ENCODE peak calls at places on chromosomes 1 and 21, in nine cellular contexts. V, Y, J, M, Q, P, C, H and O are unnamed samples.

GRCh38 chr1:18486195-18486594 is 5.5 kb downstream of the KLHDC7A start:
- DNase-seq in M (no peak), J (no peak), H (no peak), Q (no peak), C (no peak), Y (no peak), P (no peak), V (no peak), O (no peak)

GRCh38 chr1:60825593-60825992 is 256.8 kb upstream of the NFIA start:
- DNase-seq in Y (no peak), H (no peak), V (no peak), Q (peak), P (no peak), C (no peak), J (no peak), M (no peak), O (no peak)

GRCh38 chr1:54220004-54220811 is 20.2 kb downstream of the MRPL37 start:
- DNase-seq in H (peak), C (no peak), P (peak), J (no peak), M (peak), V (peak), Y (peak), Q (peak), O (peak)

GRCh38 chr1:154590756-154591155 is 17.2 kb downstream of the ADAR start:
- DNase-seq in J (no peak), V (no peak), P (no peak), Y (no peak), C (no peak), Q (no peak), H (no peak), M (no peak), O (no peak)

GRCh38 chr1:42737257-42737656 is 2.8 kb downstream of the CLDN19 start:
- DNase-seq in M (no peak), H (no peak), C (peak), Y (no peak), P (no peak), J (no peak), V (peak), Q (no peak), O (no peak)

GRCh38 chr21:28337319-28337718 is 655.4 kb downstream of the LTN1 start:
- DNase-seq in P (no peak), J (peak), H (peak), M (peak), C (no peak), V (peak), Q (no peak), Y (no peak), O (peak)

GRCh38 chr1:207240325-207241095 is 81.0 kb upstream of the CD55 start:
- DNase-seq in Q (no peak), M (no peak), J (no peak), C (no peak), V (peak), H (peak), P (no peak), Y (no peak), O (peak)

GRCh38 chr1:87236585-87236984 is 92.1 kb upstream of the LMO4 start:
- DNase-seq in Y (no peak), M (no peak), P (no peak), H (no peak), Q (no peak), C (no peak), J (no peak), V (peak), O (no peak)

GRCh38 chr21:41112740-41113692 is 54.9 kb upstream of the BACE2 start:
- DNase-seq in Y (peak), P (no peak), Q (no peak), J (peak), C (no peak), H (peak), V (peak), M (peak), O (peak)

GRCh38 chr1:220818421-220819173 is 31.9 kb downstream of the MTARC1 start:
- DNase-seq in H (peak), M (peak), Y (no peak), V (no peak), Q (no peak), C (no peak), P (no peak), J (peak), O (peak)

GRCh38 chr1:116667577-116668105 is at the start of gene IGSF3:
- DNase-seq in J (no peak), V (peak), Y (peak), Q (peak), H (no peak), C (no peak), P (no peak), M (no peak), O (no peak)

GRCh38 chr1:207888647-207889046 is 22.3 kb downstream of the CD34 start:
- DNase-seq in Q (no peak), M (no peak), P (no peak), J (no peak), H (peak), Y (no peak), V (no peak), C (no peak), O (peak)

GRCh38 chr21:42661688-42662429 is 8.4 kb downstream of the PDE9A start:
- DNase-seq in Y (no peak), Q (no peak), P (no peak), M (no peak), V (no peak), C (no peak), H (no peak), J (no peak), O (no peak)

GRCh38 chr1:209095627-209096595 is 487.6 kb upstream of the CAMK1G start:
- DNase-seq in H (peak), V (peak), C (no peak), M (no peak), P (no peak), Y (no peak), Q (no peak), J (peak), O (peak)

GRCh38 chr1:222404710-222405109 is 143.2 kb downstream of the HHIPL2 start:
- DNase-seq in Q (no peak), P (no peak), H (no peak), Y (no peak), V (no peak), M (no peak), J (no peak), C (peak), O (no peak)

GRCh38 chr1:35883681-35884155 is 709 bp downstream of the AGO1 start:
- DNase-seq in C (no peak), P (peak), H (peak), Q (peak), M (no peak), J (no peak), V (peak), Y (peak), O (no peak)

GRCh38 chr1:2358072-2358471 is 33.3 kb downstream of the MORN1 start:
- DNase-seq in Y (no peak), J (no peak), P (no peak), C (no peak), M (no peak), Q (no peak), V (no peak), H (no peak), O (no peak)

GRCh38 chr21:38503588-38503987 is 5.3 kb upstream of the ERG start:
- DNase-seq in M (no peak), H (peak), P (no peak), V (peak), J (peak), C (no peak), Y (peak), Q (no peak), O (peak)

GRCh38 chr1:167836197-167836596 is 77.7 kb downstream of the ADCY10 start:
- DNase-seq in Y (no peak), J (no peak), P (no peak), H (no peak), V (no peak), Q (no peak), C (no peak), M (no peak), O (no peak)

DNA sequence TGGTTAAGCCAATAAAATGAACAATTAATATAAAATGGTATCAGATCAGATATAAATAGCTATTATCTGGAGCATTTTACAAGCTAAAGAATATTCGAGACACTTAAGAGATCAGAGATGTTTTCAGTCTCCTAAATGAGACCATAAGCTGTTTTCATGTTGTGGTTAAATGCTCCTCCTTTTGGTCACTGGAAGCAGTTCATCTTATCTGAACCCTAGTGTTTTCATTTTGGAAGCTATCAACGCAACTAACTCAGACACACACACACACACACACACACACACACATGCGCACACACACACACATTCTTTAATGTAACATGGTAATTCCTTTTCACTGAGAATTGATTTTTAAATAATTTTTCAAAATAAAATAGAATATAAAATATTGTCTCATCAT is 10.0 kb upstream of the LRRC8C start:
- DNase-seq in M (no peak), Y (no peak), H (peak), J (no peak), Q (no peak), P (no peak), C (no peak), V (peak), O (no peak)
- TF ChIP-seq CTCF in M (peak), Y (no peak), H (peak), J (no peak), Q (no peak), P (no peak), C (no peak), V (peak), O (peak)

GRCh38 chr1:55860816-55861519 is 645.8 kb upstream of the USP24 start:
- DNase-seq in P (no peak), Y (no peak), M (no peak), V (peak), J (no peak), Q (no peak), H (no peak), C (no peak), O (no peak)
- TF ChIP-seq CTCF in P (no peak), Y (no peak), M (no peak), V (peak), J (no peak), Q (no peak), H (no peak), C (no peak), O (no peak)

DNA sequence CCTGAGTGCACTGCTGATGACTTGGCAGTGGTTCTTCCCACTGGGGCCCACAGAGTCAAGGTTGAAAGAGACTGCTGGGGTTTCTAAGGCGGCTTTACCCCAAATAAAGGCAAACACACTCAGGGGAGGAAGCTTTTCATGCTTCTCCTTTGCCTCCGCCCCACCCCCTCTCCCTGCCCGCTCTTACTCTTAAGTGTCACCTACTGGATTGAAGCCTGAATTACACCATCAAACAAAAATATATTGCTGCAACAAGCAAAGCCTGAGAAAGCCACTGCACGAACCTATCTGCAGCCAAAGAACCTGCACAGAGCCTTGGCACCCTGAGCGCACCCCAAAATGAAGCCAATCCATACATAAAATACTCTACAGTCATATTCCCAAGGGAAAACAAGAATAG is 63.1 kb downstream of the PTGFR start:
- DNase-seq in Q (no peak), H (no peak), M (no peak), Y (no peak), J (no peak), C (no peak), P (no peak), V (peak), O (no peak)
- TF ChIP-seq CTCF in Q (no peak), H (no peak), M (no peak), Y (no peak), J (no peak), C (peak), P (no peak), V (peak), O (peak)

GRCh38 chr1:13764533-13764932 is 64.5 kb downstream of the PRDM2 start:
- DNase-seq in C (no peak), J (peak), P (no peak), Y (no peak), V (peak), H (peak), M (no peak), Q (no peak), O (no peak)

GRCh38 chr1:13763264-13763663 is 63.3 kb downstream of the PRDM2 start:
- DNase-seq in H (no peak), V (no peak), C (no peak), P (no peak), J (no peak), M (no peak), Y (no peak), Q (no peak), O (no peak)

GRCh38 chr1:13766906-13767564 is 67.0 kb downstream of the PRDM2 start:
- DNase-seq in Q (no peak), C (no peak), V (peak), Y (no peak), P (no peak), J (no peak), M (no peak), H (peak), O (peak)

GRCh38 chr1:13763991-13764390 is 64.0 kb downstream of the PRDM2 start:
- DNase-seq in C (no peak), M (no peak), Y (no peak), P (no peak), V (no peak), J (no peak), H (no peak), Q (no peak), O (no peak)

DNA sequence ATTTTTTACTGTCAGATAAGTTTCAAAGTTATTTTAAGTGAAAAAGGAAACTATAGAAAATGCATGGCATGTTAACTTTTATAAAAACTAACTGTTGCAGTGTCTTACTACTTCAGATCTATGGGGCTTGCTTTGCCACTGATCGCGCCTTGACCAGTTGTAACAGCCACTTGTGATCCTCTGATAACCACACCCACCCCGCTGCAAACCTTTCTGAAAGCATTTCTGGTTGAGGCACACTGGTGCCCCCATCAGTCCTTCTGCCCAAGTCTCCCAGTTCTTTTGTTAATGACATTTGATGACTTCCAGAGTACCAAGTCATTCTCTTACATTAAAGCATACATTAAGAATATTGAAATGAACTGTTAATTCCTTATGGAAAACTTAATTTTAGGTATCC is 64.9 kb downstream of the PRDM2 start:
- DNase-seq in Y (no peak), M (no peak), J (no peak), H (no peak), P (no peak), C (no peak), Q (no peak), V (no peak), O (no peak)
- TF ChIP-seq CTCF in Y (no peak), M (no peak), J (no peak), H (peak), P (no peak), C (no peak), Q (no peak), V (peak), O (no peak)

GRCh38 chr1:77407738-77408375 is 126.0 kb downstream of the AK5 start:
- DNase-seq in J (peak), C (no peak), M (no peak), Y (no peak), H (peak), P (no peak), Q (no peak), V (peak), O (peak)
- TF ChIP-seq CTCF in J (no peak), C (no peak), M (no peak), Y (no peak), H (no peak), P (no peak), Q (no peak), V (no peak), O (no peak)

GRCh38 chr1:29341936-29342335 is 105.6 kb downstream of the PTPRU start:
- DNase-seq in M (no peak), J (no peak), H (no peak), P (no peak), V (peak), Q (no peak), Y (no peak), C (no peak), O (no peak)
- TF ChIP-seq CTCF in M (peak), J (peak), H (peak), P (peak), V (peak), Q (no peak), Y (no peak), C (no peak), O (peak)

DNA sequence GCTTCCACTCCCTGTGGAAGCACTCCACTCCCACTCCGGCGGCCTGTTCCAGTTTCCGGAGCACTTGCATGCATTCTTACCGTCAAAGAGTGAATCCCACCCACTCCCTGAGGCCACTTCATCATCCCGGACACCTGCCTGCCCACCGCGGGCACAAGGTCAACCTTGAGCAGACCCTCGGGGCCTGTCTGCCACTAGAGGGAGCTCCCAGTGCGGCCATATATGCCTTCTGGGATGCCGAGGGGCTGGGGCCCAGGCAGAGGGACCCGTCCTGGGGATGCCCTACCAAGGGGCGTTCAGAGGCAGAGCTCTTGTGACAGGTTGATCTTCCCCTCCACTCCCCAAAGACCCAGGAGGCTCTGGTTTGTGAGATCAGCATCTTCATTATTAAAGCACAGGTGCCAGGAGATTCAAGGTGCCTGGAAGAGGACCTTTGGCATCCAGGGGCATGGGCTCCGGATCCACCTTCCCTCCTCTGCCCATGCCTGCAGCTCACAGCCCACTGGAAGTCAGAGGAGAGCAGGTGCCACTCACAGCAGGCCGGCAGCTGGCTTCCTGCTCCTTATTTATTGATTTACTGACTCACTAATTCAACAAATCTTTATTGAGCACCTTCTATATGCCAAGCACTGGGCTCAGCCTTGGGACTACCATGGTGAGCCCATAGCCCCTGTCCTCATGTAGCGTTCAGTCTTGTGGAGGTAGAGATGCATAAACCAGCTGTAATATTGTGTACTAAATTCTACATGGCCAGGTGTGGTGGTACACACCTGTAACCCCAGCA is 47.3 kb downstream of the UBIAD1 start:
- DNase-seq in Q (no peak), J (no peak), V (no peak), C (no peak), M (no peak), H (no peak), Y (no peak), P (no peak), O (no peak)
- TF ChIP-seq CTCF in Q (peak), J (peak), V (peak), C (peak), M (peak), H (peak), Y (peak), P (peak), O (peak)